ENCODE peak calls at places on chromosomes 16 and 17, in eight cellular contexts. S is AG10803; T is stimulated activated CD4-positive, alpha-beta T cell treated with anti-CD3 and anti-CD28 coated beads, Interleukin-4, amount 100 ng/mL, for 1 hour; A is non-pigmented ciliary epithelial cell; U is T-helper 1 cell; B is RWPE1; V is HAP-1; X is CD4-positive, alpha-beta T cell. Y is an unnamed sample.

GRCh38 chr16:68370921-68371651 is 60.3 kb downstream of the PRMT7 start:
- DNase-seq in S (no peak), T (peak), A (no peak), U (no peak), B (no peak), V (no peak), X (peak), Y (no peak)

GRCh38 chr17:78689029-78689428 is 93.0 kb downstream of the CYTH1 start:
- DNase-seq in S (no peak), T (no peak), A (no peak), U (no peak), B (no peak), V (no peak), X (no peak), Y (no peak)

GRCh38 chr17:27236710-27237315 is 57.1 kb upstream of the WSB1 start:
- DNase-seq in S (peak), T (peak), A (no peak), U (peak), B (peak), V (peak), X (peak), Y (peak)

GRCh38 chr17:4511199-4511932 is 12.7 kb downstream of the SPNS2 start:
- DNase-seq in S (no peak), T (no peak), A (no peak), U (no peak), B (no peak), V (no peak), X (no peak), Y (no peak)

GRCh38 chr17:76716834-76717205 is 6.1 kb upstream of the MXRA7 start:
- DNase-seq in S (peak), T (no peak), A (peak), U (no peak), B (no peak), V (no peak), X (no peak), Y (no peak)

GRCh38 chr17:11485336-11485735 is 112.9 kb upstream of the DNAH9 start:
- DNase-seq in S (no peak), T (no peak), A (no peak), U (no peak), B (no peak), V (no peak), X (no peak), Y (no peak)

GRCh38 chr17:62965149-62965648 is 836 bp upstream of the TANC2 start:
- DNase-seq in S (no peak), T (peak), A (no peak), U (no peak), B (no peak), V (no peak), X (peak), Y (no peak)

GRCh38 chr16:14464796-14465195 is 165.3 kb downstream of the PARN start:
- DNase-seq in S (no peak), T (no peak), A (no peak), U (no peak), B (no peak), V (no peak), X (no peak), Y (no peak)

GRCh38 chr17:58537266-58537665 is 22.8 kb upstream of the MTMR4 start:
- DNase-seq in S (no peak), T (no peak), A (no peak), U (no peak), B (no peak), V (no peak), X (no peak), Y (no peak)

GRCh38 chr16:85929259-85929704 is 30.3 kb downstream of the IRF8 start:
- DNase-seq in S (no peak), T (no peak), A (no peak), U (no peak), B (no peak), V (no peak), X (no peak), Y (no peak)